ENCODE peak calls at places on chromosomes 4 and X, in five cellular contexts. F, S, C, D and O are unnamed samples.

GRCh38 chrX:69262036-69262905 is 97.0 kb upstream of the PJA1 start:
- DNase-seq in F (no peak), S (no peak), C (no peak), D (no peak), O (no peak)

GRCh38 chrX:153537526-153538295 is 20.3 kb downstream of the ATP2B3 start:
- DNase-seq in F (peak; percentile 80), S (no peak), C (no peak), D (no peak), O (no peak)

GRCh38 chr4:61149278-61149677 is 50.8 kb upstream of the ADGRL3 start:
- DNase-seq in F (no peak), S (no peak), C (no peak), D (no peak), O (no peak)

GRCh38 chrX:46016296-46016695 is 528.9 kb downstream of the ZNF674 start:
- DNase-seq in F (no peak), S (no peak), C (no peak), D (no peak), O (no peak)

GRCh38 chr4:8058031-8058479 is 100.6 kb downstream of the ABLIM2 start:
- DNase-seq in F (no peak), S (no peak), C (no peak), D (no peak), O (peak; percentile 80)

GRCh38 chr4:113653871-113654270 is 107.7 kb downstream of the CAMK2D start:
- DNase-seq in F (no peak), S (no peak), C (no peak), D (no peak), O (no peak)

GRCh38 chrX:154040307-154040756 is 20.6 kb upstream of the IRAK1 start:
- DNase-seq in F (no peak), S (no peak), C (no peak), D (no peak), O (no peak)

GRCh38 chr4:176303938-176304337 is 15.8 kb upstream of the SPCS3 start:
- DNase-seq in F (no peak), S (no peak), C (no peak), D (no peak), O (no peak)

GRCh38 chr4:26821677-26822503 is 38.8 kb upstream of the STIM2 start:
- DNase-seq in F (no peak), S (no peak), C (no peak), D (no peak), O (no peak)

GRCh38 chr4:24809376-24809775 is 14.0 kb downstream of the SOD3 start:
- DNase-seq in F (peak; percentile 24), S (no peak), C (no peak), D (no peak), O (no peak)

GRCh38 chr4:159451006-159451405 is 348.1 kb downstream of the RAPGEF2 start:
- DNase-seq in F (no peak), S (no peak), C (no peak), D (no peak), O (no peak)

GRCh38 chrX:24838624-24839023 is 144.9 kb downstream of the POLA1 start:
- DNase-seq in F (peak; percentile 39), S (no peak), C (no peak), D (peak; percentile 12), O (no peak)

GRCh38 chr4:97984545-97985131 is 158.6 kb downstream of the STPG2 start:
- DNase-seq in F (no peak), S (no peak), C (no peak), D (peak; percentile 18), O (no peak)

GRCh38 chr4:56674984-56675383 is 6.1 kb downstream of the HOPX start:
- DNase-seq in F (no peak), S (no peak), C (no peak), D (no peak), O (no peak)

GRCh38 chrX:95885074-95885473 is 799.6 kb upstream of the DIAPH2 start:
- DNase-seq in F (no peak), S (no peak), C (no peak), D (no peak), O (no peak)

GRCh38 chr4:129905256-129905655 is 809.3 kb downstream of the C4orf33 start:
- DNase-seq in F (no peak), S (no peak), C (no peak), D (no peak), O (no peak)

GRCh38 chr4:138458751-138459150 is 216.6 kb upstream of the SLC7A11 start:
- DNase-seq in F (no peak), S (no peak), C (no peak), D (no peak), O (no peak)

GRCh38 chr4:2330119-2331042 is 68.5 kb upstream of the MXD4 start:
- DNase-seq in F (no peak), S (no peak), C (peak; percentile 66), D (no peak), O (no peak)

GRCh38 chr4:40763228-40763716 is 13.5 kb downstream of the NSUN7 start:
- DNase-seq in F (no peak), S (no peak), C (no peak), D (peak; percentile 74), O (no peak)